ENCODE peak calls at places on chromosome 14, in five cellular contexts. W is cardiac fibroblast; R is fibroblast of mammary gland; X is A549; D is CD8-positive, alpha-beta T cell. Z is an unnamed sample.

GRCh38 chr14:75832621-75833297 is 149.0 kb downstream of the TGFB3 start:
- DNase-seq in W (peak), R (peak), X (no peak), D (no peak), Z (peak)

GRCh38 chr14:89613260-89614008 is 196.4 kb upstream of the FOXN3 start:
- DNase-seq in W (no peak), R (no peak), X (no peak), D (no peak), Z (no peak)

GRCh38 chr14:70416322-70416716 is 571 bp downstream of the SYNJ2BP start:
- DNase-seq in W (peak), R (peak), X (no peak), D (no peak), Z (peak)

GRCh38 chr14:60632777-60633176 is 16.5 kb downstream of the SIX1 start:
- DNase-seq in W (no peak), R (no peak), X (no peak), D (no peak), Z (no peak)

GRCh38 chr14:67449096-67449495 is 37.1 kb upstream of the PLEK2 start:
- DNase-seq in W (no peak), R (no peak), X (no peak), D (no peak), Z (no peak)

GRCh38 chr14:33564774-33565630 is 385.9 kb downstream of the EGLN3 start:
- DNase-seq in W (peak), R (peak), X (no peak), D (no peak), Z (peak)

GRCh38 chr14:59890676-59891075 is 20.1 kb upstream of the RTN1 start:
- DNase-seq in W (no peak), R (no peak), X (no peak), D (no peak), Z (no peak)

GRCh38 chr14:57747036-57747435 is 118.9 kb downstream of the SLC35F4 start:
- DNase-seq in W (peak), R (no peak), X (no peak), D (no peak), Z (peak)

GRCh38 chr14:36661506-36662257 is at the start of gene PAX9:
- DNase-seq in W (peak), R (peak), X (peak), D (no peak), Z (peak)

GRCh38 chr14:25943329-25943728 is 654.5 kb downstream of the NOVA1 start:
- DNase-seq in W (no peak), R (no peak), X (no peak), D (no peak), Z (no peak)

GRCh38 chr14:24535737-24536136 is 27.7 kb upstream of the CMA1 start:
- DNase-seq in W (no peak), R (no peak), X (no peak), D (no peak), Z (no peak)

GRCh38 chr14:41749425-41749824 is 142.7 kb downstream of the LRFN5 start:
- DNase-seq in W (peak), R (peak), X (no peak), D (no peak), Z (peak)

GRCh38 chr14:52014601-52015267 is 25.4 kb downstream of the RTRAF start:
- DNase-seq in W (no peak), R (no peak), X (no peak), D (no peak), Z (no peak)

GRCh38 chr14:33465952-33466700 is 484.7 kb downstream of the EGLN3 start:
- DNase-seq in W (peak), R (no peak), X (no peak), D (no peak), Z (peak)

GRCh38 chr14:38171197-38171596 is 36.5 kb upstream of the SSTR1 start:
- DNase-seq in W (peak), R (peak), X (no peak), D (no peak), Z (no peak)

GRCh38 chr14:55133416-55133815 is 4.4 kb downstream of the LGALS3 start:
- DNase-seq in W (no peak), R (peak), X (no peak), D (no peak), Z (peak)

GRCh38 chr14:89635615-89636014 is 218.6 kb upstream of the FOXN3 start:
- DNase-seq in W (peak), R (peak), X (no peak), D (no peak), Z (no peak)

GRCh38 chr14:71119075-71119474 is 211.8 kb downstream of the PCNX1 start:
- DNase-seq in W (peak), R (peak), X (no peak), D (no peak), Z (peak)

GRCh38 chr14:36773558-36773957 is 111.9 kb downstream of the PAX9 start:
- DNase-seq in W (peak), R (peak), X (no peak), D (no peak), Z (peak)

GRCh38 chr14:95189400-95190162 is 32.3 kb upstream of the DICER1 start:
- DNase-seq in W (no peak), R (no peak), X (no peak), D (no peak), Z (peak)

GRCh38 chr14:100281286-100282082 is 24.8 kb downstream of the SLC25A29 start:
- DNase-seq in W (no peak), R (no peak), X (no peak), D (no peak), Z (no peak)

GRCh38 chr14:91402278-91403068 is 15.1 kb downstream of the CCDC88C start:
- DNase-seq in W (no peak), R (no peak), X (no peak), D (no peak), Z (peak)

GRCh38 chr14:65502676-65503124 is 90.2 kb downstream of the FUT8 start:
- DNase-seq in W (peak), R (peak), X (no peak), D (no peak), Z (peak)

GRCh38 chr14:77598366-77599050 is 17.9 kb downstream of the SPTLC2 start:
- DNase-seq in W (no peak), R (no peak), X (no peak), D (no peak), Z (no peak)

GRCh38 chr14:23641915-23642588 is 5.9 kb downstream of the DHRS2 start:
- DNase-seq in W (no peak), R (no peak), X (no peak), D (no peak), Z (no peak)

GRCh38 chr14:94163806-94164205 is 10.3 kb upstream of the PPP4R4 start:
- DNase-seq in W (no peak), R (no peak), X (no peak), D (no peak), Z (no peak)

GRCh38 chr14:100336618-100337530 is 13.7 kb downstream of the SLC25A47 start:
- DNase-seq in W (no peak), R (no peak), X (no peak), D (no peak), Z (no peak)

DNA sequence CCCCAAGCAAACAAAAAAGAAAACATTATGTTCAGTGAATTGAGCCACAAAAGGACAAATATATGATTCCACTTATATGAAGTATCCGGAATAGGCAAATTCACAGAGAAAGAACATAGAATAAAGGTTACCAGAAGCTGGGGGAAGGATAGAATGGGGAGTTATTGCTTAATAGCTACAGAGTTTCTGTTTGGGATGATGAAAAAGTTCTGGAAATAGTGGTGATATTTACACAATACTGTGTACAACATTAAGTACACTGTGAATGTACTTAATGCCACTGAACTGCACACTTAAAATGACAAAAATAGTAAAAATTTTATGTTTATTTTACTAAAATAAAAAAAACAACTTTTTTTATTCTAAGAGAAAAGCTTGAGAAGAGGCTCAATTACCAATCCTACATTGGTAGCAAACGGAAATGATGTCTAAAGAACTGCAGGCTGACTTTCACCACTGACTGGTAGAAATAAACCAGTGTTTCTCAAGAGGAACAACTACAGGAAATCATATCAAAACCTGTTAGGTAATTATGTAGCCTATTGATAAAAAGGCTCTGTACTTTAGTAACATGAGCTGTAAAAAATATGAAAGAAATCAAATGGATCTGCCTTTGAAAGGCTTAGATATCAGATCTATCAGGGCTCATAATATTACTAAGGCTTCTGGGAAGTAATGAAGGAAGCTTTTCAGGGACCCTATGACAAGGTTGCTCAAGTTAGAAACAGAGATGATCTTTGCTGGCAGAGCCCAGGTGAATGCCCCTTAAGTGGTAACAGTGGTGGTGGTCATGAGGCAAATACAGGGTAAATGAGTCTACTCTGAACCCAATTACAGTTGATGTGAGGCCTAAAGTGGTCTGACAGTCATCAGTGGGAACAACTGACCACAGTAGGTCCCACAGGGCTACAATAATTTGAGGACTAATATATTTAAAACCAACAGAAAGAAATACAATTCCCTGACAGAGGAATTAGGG is 41.3 kb downstream of the BAZ1A start:
- DNase-seq in W (peak), R (no peak), X (no peak), D (no peak), Z (peak)
- H3K4me3 ChIP-seq in W (no peak), R (no peak), X (no peak), D (no peak), Z (no peak)

DNA sequence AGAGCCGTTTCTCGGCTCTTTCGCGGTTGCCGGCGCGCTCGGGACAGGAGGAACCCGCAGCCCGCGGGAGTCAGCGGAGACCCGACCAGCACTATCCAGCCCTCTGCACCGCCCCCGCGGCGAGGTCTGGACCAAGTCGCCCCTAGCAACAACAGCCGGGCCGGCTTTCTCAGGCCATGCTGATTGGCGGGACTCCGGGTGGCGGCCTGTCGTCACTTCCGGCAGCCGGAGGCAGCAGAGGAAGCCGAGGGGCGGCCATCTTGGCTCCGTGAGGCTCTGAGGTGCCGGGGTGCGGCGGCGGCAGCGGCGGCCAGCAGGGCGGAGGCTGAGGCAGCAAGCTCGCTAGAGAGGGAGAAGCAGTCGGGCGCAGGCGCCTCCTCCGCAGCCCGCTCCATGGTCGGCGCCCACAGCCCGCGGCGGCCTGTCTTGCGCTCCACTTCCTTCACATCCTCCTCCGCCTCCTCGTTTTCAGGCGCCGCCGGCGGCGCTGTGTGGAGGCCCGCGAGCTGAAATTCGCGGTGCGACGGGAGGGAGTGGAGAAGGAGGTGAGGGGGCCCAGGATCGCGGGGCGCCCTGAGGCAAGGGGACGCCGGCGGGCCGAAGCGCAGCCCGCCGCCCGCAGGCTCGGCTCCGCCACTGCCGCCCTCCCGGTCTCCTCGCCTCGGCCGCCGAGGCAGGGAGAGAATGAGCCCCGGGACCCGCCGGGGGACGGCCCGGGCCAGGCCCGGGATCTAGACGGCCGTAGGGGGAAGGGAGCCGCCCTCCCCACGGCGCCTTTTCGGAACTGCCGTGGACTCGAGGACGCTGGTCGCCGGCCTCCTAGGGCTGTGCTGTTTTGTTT is at the start of gene MARK3:
- DNase-seq in W (peak), R (peak), X (peak), D (peak), Z (peak)
- TF ChIP-seq CTCF in W (no peak), R (no peak), X (peak), D (peak), Z (no peak)

GRCh38 chr14:73786632-73786941 is 65.0 kb upstream of the PTGR2 start:
- DNase-seq in W (peak), R (no peak), X (no peak), D (no peak), Z (no peak)

GRCh38 chr14:73786942-73787759 is 64.5 kb upstream of the PTGR2 start:
- DNase-seq in W (no peak), R (peak), X (no peak), D (peak), Z (no peak)

GRCh38 chr14:73785834-73786631 is 65.6 kb upstream of the PTGR2 start:
- DNase-seq in W (peak), R (peak), X (peak), D (peak), Z (peak)

GRCh38 chr14:73788871-73789590 is 62.6 kb upstream of the PTGR2 start:
- DNase-seq in W (no peak), R (no peak), X (no peak), D (no peak), Z (no peak)

GRCh38 chr14:73787760-73788508 is 63.7 kb upstream of the PTGR2 start:
- DNase-seq in W (peak), R (peak), X (no peak), D (no peak), Z (peak)
- H3K4me3 ChIP-seq in W (peak), R (peak), X (peak), D (peak), Z (peak)

DNA sequence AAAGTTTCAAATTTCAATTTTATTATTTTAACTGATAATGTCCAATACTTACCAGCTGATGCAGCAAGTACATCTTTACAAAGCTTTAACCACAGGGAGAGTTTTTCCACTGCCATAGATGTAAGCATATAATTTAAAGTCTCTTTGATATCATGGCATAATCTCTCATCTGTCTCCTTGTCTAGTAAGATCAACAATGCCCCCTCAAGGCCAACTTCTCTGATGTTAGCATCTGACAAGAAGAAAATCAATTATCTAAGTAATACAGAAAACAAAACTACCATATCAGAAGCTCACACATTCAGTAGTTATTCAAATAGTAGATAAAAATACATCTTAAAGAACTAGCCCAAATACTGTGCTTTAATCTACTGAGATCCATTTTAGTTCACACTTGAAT is 94.2 kb downstream of the HEATR5A start:
- DNase-seq in W (peak), R (peak), X (no peak), D (no peak), Z (peak)
- TF ChIP-seq CTCF in W (no peak), R (peak), X (peak), D (no peak), Z (no peak)

GRCh38 chr14:68564236-68564825 is 228.5 kb downstream of the ZFP36L1 start:
- DNase-seq in W (no peak), R (no peak), X (no peak), D (no peak), Z (no peak)
- H3K4me3 ChIP-seq in W (no peak), R (no peak), X (no peak), D (no peak), Z (no peak)

DNA sequence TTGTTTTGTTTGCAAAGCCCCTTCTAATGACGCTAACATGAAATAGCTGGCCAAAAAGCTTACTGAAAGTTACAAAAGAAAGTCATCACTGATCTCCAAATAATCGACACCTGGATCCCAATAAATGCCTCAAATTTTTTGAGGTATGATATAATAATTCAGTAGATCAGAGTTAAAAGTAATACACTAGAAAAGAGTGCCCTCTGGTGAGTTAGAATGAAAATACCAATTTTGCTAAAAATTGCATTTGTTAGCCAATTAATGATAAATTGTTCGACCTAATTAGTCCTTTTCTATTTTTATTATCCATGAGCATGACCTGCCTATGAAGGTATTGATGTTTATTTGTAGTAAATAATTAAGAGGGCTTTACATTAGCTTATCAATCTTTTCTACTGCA is 78.6 kb downstream of the CEP128 start:
- DNase-seq in W (peak), R (no peak), X (no peak), D (no peak), Z (peak)
- TF ChIP-seq CTCF in W (no peak), R (peak), X (peak), D (no peak), Z (peak)

Z was measured in fibroblast of pulmonary artery.